ENCODE peak calls at places on chromosomes 13 and 19, in ten cellular contexts. F is stimulated activated CD4-positive, alpha-beta T cell treated with anti-CD3 and anti-CD28 coated beads, Interleukin-1b, Interleukin-23, amount 100 ng/mL, for 4 hours; H is posterior cingulate gyrus; J is cardiac fibroblast; O is activated effector memory CD4-positive, alpha-beta T cell treated with anti-CD3 and anti-CD28 coated beads, Interleukin-2, amount 50 U/mL, for 16 hours; R is frontal cortex; E is WTC11; K is NCI-H1930; V is activated T-cell treated with anti-CD3 and anti-CD28 coated beads, Interleukin-2, amount 50 U/mL, for 48 hours; T is ELR. U is an unnamed sample.

GRCh38 chr13:19634129-19634740 is 776 bp downstream of the MPHOSPH8 start:
- DNase-seq in H (no peak), R (no peak), K (no peak), T (peak; percentile 55), O (no peak), F (no peak), J (peak; percentile 60), E (no peak), V (no peak), U (peak; percentile 27)

GRCh38 chr13:62846302-62846701 is 1430.7 kb upstream of the PCDH20 start:
- DNase-seq in E (no peak), R (no peak), O (no peak), V (no peak), F (no peak), K (no peak), H (no peak), J (peak; percentile 5), T (peak; percentile 76), U (no peak)

GRCh38 chr13:46015374-46015773 is 37.2 kb downstream of the ZC3H13 start:
- DNase-seq in K (no peak), F (no peak), O (no peak), J (no peak), R (no peak), T (no peak), E (no peak), H (no peak), V (no peak), U (no peak)

GRCh38 chr19:12773571-12773970 is 1.8 kb downstream of the HOOK2 start:
- DNase-seq in V (no peak), J (peak; percentile 47), R (no peak), O (no peak), E (no peak), T (peak; percentile 60), H (no peak), K (no peak), F (no peak), U (no peak)

GRCh38 chr13:76717092-76717491 is 169.1 kb downstream of the KCTD12 start:
- DNase-seq in F (no peak), K (no peak), R (no peak), H (no peak), T (peak; percentile 75), J (peak; percentile 66), V (no peak), O (no peak), E (no peak), U (no peak)

GRCh38 chr19:19385900-19386339 is 19.6 kb upstream of the GATAD2A start:
- DNase-seq in V (no peak), E (peak; percentile 57), F (no peak), R (no peak), J (peak; percentile 42), K (peak; percentile 59), T (peak; percentile 78), H (no peak), O (no peak), U (no peak)

GRCh38 chr19:6020972-6021805 is 43.2 kb upstream of the RANBP3 start:
- DNase-seq in V (no peak), J (no peak), E (no peak), R (no peak), K (no peak), F (no peak), T (no peak), O (no peak), H (no peak), U (no peak)

GRCh38 chr13:50320297-50320862 is 305.1 kb downstream of the KCNRG start:
- DNase-seq in K (no peak), F (no peak), J (peak; percentile 67), T (peak; percentile 82), H (no peak), E (no peak), O (no peak), R (no peak), V (no peak), U (no peak)

GRCh38 chr19:32661318-32661717 is 13.7 kb downstream of the ANKRD27 start:
- DNase-seq in O (no peak), F (no peak), K (no peak), R (no peak), H (no peak), V (no peak), J (peak; percentile 28), E (no peak), T (peak; percentile 15), U (no peak)

GRCh38 chr13:51849145-51850101 is 4.4 kb upstream of the TMEM272 start:
- DNase-seq in F (no peak), O (peak; percentile 71), R (no peak), K (no peak), H (no peak), J (peak; percentile 47), V (peak; percentile 64), T (peak; percentile 50), E (peak; percentile 84), U (peak; percentile 48)

GRCh38 chr19:57103573-57104277 is 16.1 kb upstream of the USP29 start:
- DNase-seq in T (peak; percentile 71), K (peak; percentile 38), V (peak; percentile 66), O (peak; percentile 82), J (peak; percentile 80), R (peak; percentile 77), E (peak; percentile 63), F (peak; percentile 26), H (peak; percentile 74), U (no peak)

U was measured in Caco-2.